ENCODE peak calls at places on chromosomes 2 and 18, in nine cellular contexts. L is heart left ventricle, Z is IMR-90, K is gastrocnemius medialis, M is A549, N is spleen, H is stomach, Q is adrenal gland, E is sigmoid colon. S is an unnamed sample. For H3K4me1, the result is how much of the 10 kb centered on the place peaks cover.

GRCh38 chr2:121722479-121722878 is 14.2 kb downstream of the NIFK start:
- DNase-seq in L (no peak), Z (peak), K (peak), M (peak), N (no peak), H (no peak), Q (no peak), E (no peak), S (no peak)

GRCh38 chr2:176643711-176644110 is 374.5 kb downstream of the MTX2 start:
- DNase-seq in L (no peak), Z (no peak), K (no peak), M (no peak), N (peak), H (no peak), Q (peak), E (peak), S (no peak)

GRCh38 chr2:96103388-96103705 is 13.0 kb downstream of the ADRA2B start:
- DNase-seq in L (no peak), Z (no peak), K (no peak), M (no peak), N (peak), H (peak), Q (no peak), E (no peak), S (peak)

GRCh38 chr18:11909597-11910026 is 1.5 kb upstream of the MPPE1 start:
- DNase-seq in L (no peak), Z (peak), K (no peak), M (no peak), N (no peak), H (no peak), Q (no peak), E (no peak), S (peak)

GRCh38 chr2:190722061-190722759 is 73.3 kb downstream of the NAB1 start:
- DNase-seq in L (no peak), Z (no peak), K (no peak), M (no peak), N (no peak), H (no peak), Q (no peak), E (no peak), S (no peak)

GRCh38 chr2:12821656-12822055 is 104.9 kb downstream of the TRIB2 start:
- DNase-seq in L (no peak), Z (no peak), K (no peak), M (no peak), N (no peak), H (no peak), Q (no peak), E (no peak), S (no peak)

GRCh38 chr18:424071-424868 is 76.2 kb downstream of the COLEC12 start:
- DNase-seq in L (no peak), Z (no peak), K (no peak), M (no peak), N (no peak), H (no peak), Q (no peak), E (no peak), S (no peak)

GRCh38 chr2:38875576-38876367 is at the start of the genes DHX57 and MORN2:
- DNase-seq in L (peak), Z (peak), K (peak), M (peak), N (peak), H (peak), Q (peak), E (peak), S (peak)

GRCh38 chr2:36889782-36890181 is 76.6 kb downstream of the STRN start:
- DNase-seq in L (no peak), Z (peak), K (no peak), M (peak), N (no peak), H (no peak), Q (no peak), E (no peak), S (no peak)

GRCh38 chr2:105113616-105114275 is 75.9 kb downstream of the MRPS9 start:
- DNase-seq in L (no peak), Z (no peak), K (no peak), M (no peak), N (peak), H (no peak), Q (no peak), E (no peak), S (no peak)

GRCh38 chr2:32863803-32864202 is 83.0 kb upstream of the LTBP1 start:
- DNase-seq in L (no peak), Z (peak), K (no peak), M (no peak), N (no peak), H (no peak), Q (no peak), E (no peak), S (no peak)

GRCh38 chr2:28649481-28650260 is 102.0 kb upstream of the PPP1CB start:
- DNase-seq in L (no peak), Z (peak), K (no peak), M (no peak), N (no peak), H (no peak), Q (no peak), E (peak), S (no peak)

GRCh38 chr18:3481696-3482210 is 31.8 kb downstream of the TGIF1 start:
- DNase-seq in L (no peak), Z (peak), K (no peak), M (peak), N (no peak), H (no peak), Q (no peak), E (no peak), S (no peak)

GRCh38 chr18:22560283-22560627 is 142.5 kb upstream of the CTAGE1 start:
- DNase-seq in L (no peak), Z (no peak), K (no peak), M (no peak), N (no peak), H (no peak), Q (no peak), E (no peak), S (no peak)

GRCh38 chr2:9753276-9753600 is 90.0 kb upstream of the TAF1B start:
- DNase-seq in L (peak), Z (peak), K (no peak), M (peak), N (no peak), H (peak), Q (no peak), E (no peak), S (peak)

GRCh38 chr18:76449110-76449453 is 46.0 kb downstream of the ZNF516 start:
- DNase-seq in L (no peak), Z (no peak), K (peak), M (no peak), N (peak), H (no peak), Q (no peak), E (peak), S (no peak)

GRCh38 chr2:201959198-201959597 is 74.5 kb upstream of the FZD7 start:
- DNase-seq in L (no peak), Z (no peak), K (no peak), M (no peak), N (no peak), H (no peak), Q (no peak), E (no peak), S (no peak)

GRCh38 chr2:190533175-190533967 is 1.2 kb downstream of the NEMP2 start:
- DNase-seq in L (no peak), Z (no peak), K (peak), M (no peak), N (no peak), H (no peak), Q (no peak), E (no peak), S (no peak)

GRCh38 chr2:223469270-223470057 is 132.7 kb downstream of the SCG2 start:
- DNase-seq in L (peak), Z (peak), K (peak), M (no peak), N (no peak), H (no peak), Q (peak), E (peak), S (peak)

GRCh38 chr18:72375628-72376027 is 168.5 kb downstream of the CBLN2 start:
- DNase-seq in L (no peak), Z (peak), K (no peak), M (no peak), N (no peak), H (no peak), Q (no peak), E (no peak), S (no peak)

GRCh38 chr2:48210189-48210588 is 303.9 kb upstream of the FBXO11 start:
- DNase-seq in L (no peak), Z (no peak), K (no peak), M (no peak), N (no peak), H (no peak), Q (no peak), E (no peak), S (no peak)

GRCh38 chr2:228999326-228999725 is 271.8 kb downstream of the PID1 start:
- DNase-seq in L (no peak), Z (no peak), K (no peak), M (no peak), N (no peak), H (no peak), Q (no peak), E (no peak), S (no peak)

GRCh38 chr2:85834456-85834855 is 54.3 kb downstream of the ST3GAL5 start:
- DNase-seq in L (no peak), Z (no peak), K (no peak), M (no peak), N (no peak), H (no peak), Q (no peak), E (no peak), S (no peak)

GRCh38 chr2:160253440-160254296 is 53.6 kb upstream of the ITGB6 start:
- DNase-seq in L (no peak), Z (peak), K (no peak), M (peak), N (no peak), H (no peak), Q (no peak), E (no peak), S (no peak)

GRCh38 chr2:181461056-181461630 is 4.0 kb downstream of the ITGA4 start:
- DNase-seq in L (no peak), Z (no peak), K (no peak), M (no peak), N (peak), H (no peak), Q (no peak), E (no peak), S (no peak)

GRCh38 chr2:96907405-96908041 is 37.6 kb upstream of the SEMA4C start:
- DNase-seq in L (peak), Z (peak), K (peak), M (no peak), N (no peak), H (peak), Q (no peak), E (peak), S (peak)

GRCh38 chr18:8805552-8805951 is 100.2 kb downstream of the MTCL1 start:
- DNase-seq in L (no peak), Z (no peak), K (no peak), M (no peak), N (no peak), H (no peak), Q (no peak), E (no peak), S (no peak)

GRCh38 chr18:63578357-63578958 is 8.7 kb upstream of the SERPINB13 start:
- DNase-seq in L (no peak), Z (peak), K (no peak), M (no peak), N (no peak), H (no peak), Q (no peak), E (no peak), S (no peak)

GRCh38 chr2:235500761-235501662 is 7.2 kb downstream of the AGAP1 start:
- DNase-seq in L (no peak), Z (peak), K (no peak), M (peak), N (no peak), H (no peak), Q (no peak), E (no peak), S (no peak)

GRCh38 chr2:95275601-95276243 is 1.5 kb downstream of the PROM2 start:
- DNase-seq in L (no peak), Z (no peak), K (peak), M (no peak), N (peak), H (peak), Q (no peak), E (peak), S (no peak)

GRCh38 chr2:147025611-147026010 is 819.2 kb upstream of the ACVR2A start:
- DNase-seq in L (no peak), Z (no peak), K (no peak), M (no peak), N (no peak), H (no peak), Q (no peak), E (no peak), S (no peak)

GRCh38 chr2:75561566-75562512 is 1.1 kb upstream of the EVA1A start:
- DNase-seq in L (no peak), Z (peak), K (no peak), M (no peak), N (no peak), H (no peak), Q (no peak), E (no peak), S (no peak)

GRCh38 chr2:25042321-25043240 is 705 bp downstream of the EFR3B start:
- DNase-seq in L (peak), Z (peak), K (no peak), M (peak), N (no peak), H (peak), Q (peak), E (peak), S (no peak)

GRCh38 chr2:216490061-216490460 is 8.6 kb upstream of the RPL37A start:
- DNase-seq in L (no peak), Z (peak), K (no peak), M (no peak), N (no peak), H (no peak), Q (no peak), E (no peak), S (no peak)

GRCh38 chr2:172985139-172985874 is 90.3 kb upstream of the MAP3K20 start:
- DNase-seq in L (peak), Z (peak), K (peak), M (peak), N (no peak), H (peak), Q (peak), E (no peak), S (no peak)

GRCh38 chr2:189116059-189116458 is 63.5 kb downstream of the COL5A2 start:
- DNase-seq in L (peak), Z (no peak), K (no peak), M (no peak), N (no peak), H (no peak), Q (no peak), E (no peak), S (no peak)

GRCh38 chr2:189118386-189118785 is 61.2 kb downstream of the COL5A2 start:
- DNase-seq in L (no peak), Z (no peak), K (no peak), M (no peak), N (no peak), H (no peak), Q (no peak), E (no peak), S (no peak)

GRCh38 chr2:189116984-189117383 is 62.6 kb downstream of the COL5A2 start:
- DNase-seq in L (no peak), Z (peak), K (no peak), M (no peak), N (no peak), H (no peak), Q (no peak), E (no peak), S (no peak)

GRCh38 chr2:189113963-189114362 is 65.6 kb downstream of the COL5A2 start:
- DNase-seq in L (no peak), Z (peak), K (no peak), M (no peak), N (no peak), H (no peak), Q (no peak), E (no peak), S (no peak)

GRCh38 chr2:189115126-189115525 is 64.4 kb downstream of the COL5A2 start:
- DNase-seq in L (no peak), Z (peak), K (no peak), M (no peak), N (no peak), H (no peak), Q (no peak), E (no peak), S (no peak)
- TF ChIP-seq CTCF in L (no peak), Z (peak), K (no peak), M (peak), N (no peak), H (no peak), Q (no peak), E (no peak), S (peak)

GRCh38 chr2:207155516-207155915 is 10.2 kb downstream of the KLF7 start:
- DNase-seq in L (no peak), Z (no peak), K (no peak), M (no peak), N (no peak), H (no peak), Q (no peak), E (no peak), S (no peak)
- H3K4me1 ChIP-seq in L (half or more), Z (under half), K (half or more), M (half or more), N (half or more), H (under half), Q (under half), E (half or more), S (under half)

GRCh38 chr2:164560181-164560792 is 61.0 kb downstream of the GRB14 start:
- DNase-seq in L (no peak), Z (peak), K (no peak), M (no peak), N (no peak), H (no peak), Q (no peak), E (no peak), S (peak)

GRCh38 chr2:164560902-164561301 is 60.4 kb downstream of the GRB14 start:
- DNase-seq in L (peak), Z (no peak), K (no peak), M (no peak), N (no peak), H (no peak), Q (no peak), E (no peak), S (no peak)

GRCh38 chr2:164561416-164561815 is 59.9 kb downstream of the GRB14 start:
- DNase-seq in L (no peak), Z (no peak), K (no peak), M (no peak), N (no peak), H (no peak), Q (no peak), E (no peak), S (no peak)

GRCh38 chr2:164561991-164562390 is 59.3 kb downstream of the GRB14 start:
- DNase-seq in L (no peak), Z (no peak), K (no peak), M (no peak), N (no peak), H (no peak), Q (no peak), E (no peak), S (no peak)

DNA sequence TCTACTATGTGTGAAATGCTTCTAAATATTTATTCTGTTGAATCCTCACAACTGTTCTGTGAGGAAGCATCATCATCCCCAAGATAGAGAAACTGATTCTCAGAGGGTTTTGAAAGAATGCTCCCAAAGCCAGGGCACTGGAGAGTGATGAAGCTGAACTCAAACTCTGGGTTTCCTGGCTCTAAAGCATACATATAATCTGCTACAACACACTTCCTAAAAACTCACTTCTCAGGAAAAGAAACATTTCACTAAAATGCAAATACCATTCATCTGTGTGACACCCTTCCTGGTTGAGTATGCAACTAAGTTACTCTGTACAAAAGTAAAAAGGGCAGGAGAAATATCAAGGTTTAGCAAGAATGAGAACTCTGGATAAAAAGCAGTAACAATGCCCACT is 58.6 kb downstream of the GRB14 start:
- DNase-seq in L (no peak), Z (no peak), K (no peak), M (no peak), N (no peak), H (no peak), Q (no peak), E (no peak), S (no peak)
- TF ChIP-seq POLR2A in L (no peak), Z (no peak), K (no peak), M (no peak), N (no peak), H (no peak), Q (no peak), E (no peak), S (no peak)

DNA sequence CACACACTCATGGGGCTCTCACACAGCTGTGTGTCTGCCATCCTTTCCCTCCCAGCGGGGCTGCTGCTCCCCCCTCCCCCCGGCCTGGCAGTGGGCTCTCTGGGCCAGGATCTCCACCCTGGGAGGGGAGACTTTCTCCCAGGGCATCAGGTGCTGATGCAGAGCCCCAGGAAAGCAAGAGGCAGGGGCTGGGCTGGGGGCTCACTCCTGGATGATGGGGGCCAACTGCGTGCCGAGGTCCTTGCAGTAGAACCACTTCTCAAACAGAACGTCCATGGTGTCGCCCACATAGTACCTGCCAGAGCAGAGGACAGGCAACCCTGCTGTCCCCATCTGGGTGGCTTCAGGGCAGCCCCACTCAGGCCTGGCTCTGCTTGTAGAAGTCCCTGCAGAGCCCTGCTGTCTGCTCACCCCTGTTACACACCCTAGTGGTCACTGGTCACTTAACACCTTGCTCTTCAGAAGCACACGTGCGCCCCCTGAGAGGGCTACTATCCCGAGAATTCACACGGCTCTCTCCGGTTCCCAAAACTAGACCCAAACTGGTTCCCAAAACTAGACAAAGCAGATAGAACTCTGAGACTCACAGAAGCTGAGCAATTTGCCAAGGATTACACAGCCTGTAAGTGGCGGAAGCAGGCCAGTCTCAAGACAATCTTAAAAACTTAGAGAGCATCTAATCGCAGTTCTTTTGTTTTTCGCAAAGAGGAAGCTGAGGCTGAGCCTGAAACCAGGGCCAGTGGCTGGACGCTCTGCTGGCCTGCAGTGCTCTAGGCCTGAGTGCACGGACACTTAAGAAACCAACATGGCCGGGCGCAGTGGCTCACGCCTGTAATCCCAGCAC is 6.6 kb upstream of the OXER1 start:
- DNase-seq in L (no peak), Z (peak), K (peak), M (peak), N (no peak), H (peak), Q (no peak), E (peak), S (no peak)
- TF ChIP-seq CTCF in L (peak), Z (peak), K (peak), M (peak), N (no peak), H (peak), Q (peak), E (peak), S (peak)

GRCh38 chr2:101740555-101740964 is 43.1 kb downstream of the MAP4K4 start:
- DNase-seq in L (no peak), Z (peak), K (no peak), M (no peak), N (no peak), H (no peak), Q (no peak), E (no peak), S (no peak)

GRCh38 chr2:101737478-101738240 is 40.2 kb downstream of the MAP4K4 start:
- DNase-seq in L (no peak), Z (no peak), K (peak), M (peak), N (no peak), H (no peak), Q (no peak), E (no peak), S (no peak)

GRCh38 chr2:101736233-101736632 is 38.7 kb downstream of the MAP4K4 start:
- DNase-seq in L (no peak), Z (no peak), K (no peak), M (no peak), N (no peak), H (no peak), Q (no peak), E (no peak), S (no peak)

GRCh38 chr2:101736861-101737291 is 39.4 kb downstream of the MAP4K4 start:
- DNase-seq in L (no peak), Z (peak), K (no peak), M (peak), N (no peak), H (no peak), Q (no peak), E (no peak), S (peak)

DNA sequence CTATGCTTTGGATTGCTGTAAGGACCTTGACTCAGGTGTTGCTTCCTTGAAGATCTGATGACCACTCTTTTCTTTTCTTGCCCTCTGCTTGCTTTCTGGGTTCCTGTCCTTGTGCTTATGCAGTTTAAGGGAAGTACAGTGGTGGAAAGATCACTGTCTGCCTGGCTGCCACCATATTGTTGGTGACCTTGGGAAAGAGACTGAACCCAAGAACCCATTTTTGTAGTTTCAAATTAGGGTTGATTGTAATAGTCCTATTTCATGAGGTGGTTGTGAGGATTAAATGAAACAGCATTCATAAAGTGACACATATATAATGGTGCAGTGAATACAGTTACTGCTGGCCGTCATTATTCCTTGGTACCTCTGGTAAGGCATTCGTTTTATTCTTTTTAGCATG is 41.1 kb downstream of the MAP4K4 start:
- DNase-seq in L (no peak), Z (no peak), K (no peak), M (no peak), N (no peak), H (no peak), Q (no peak), E (no peak), S (no peak)
- H3K4me1 ChIP-seq in L (half or more), Z (under half), K (half or more), M (half or more), N (half or more), H (half or more), Q (under half), E (half or more), S (half or more)

GRCh38 chr18:32167980-32168379 is 21.9 kb upstream of the MEP1B start:
- DNase-seq in L (no peak), Z (no peak), K (no peak), M (no peak), N (no peak), H (no peak), Q (no peak), E (no peak), S (no peak)
- TF ChIP-seq POLR2A in L (no peak), Z (no peak), K (no peak), M (no peak), N (no peak), H (no peak), Q (no peak), E (no peak), S (no peak)

S was measured in tibial nerve.